ENCODE peak calls at places on chromosomes 11 and 22, in five cellular contexts. One of them, this sample, is unnamed.

GRCh38 chr11:110134120-110134519 is 40.9 kb downstream of the ZC3H12C start:
- DNase-seq in foreskin fibroblast: no peak
- DNase-seq in PC-3: no peak
- DNase-seq in lung: no peak
- DNase-seq in tibial nerve: no peak
- DNase-seq in this sample: no peak

GRCh38 chr11:121437018-121437685 is 15.0 kb upstream of the SORL1 start:
- DNase-seq in PC-3: peak
- DNase-seq in lung: no peak
- DNase-seq in tibial nerve: no peak
- DNase-seq in foreskin fibroblast: peak
- DNase-seq in this sample: no peak

GRCh38 chr11:117877120-117877784 is 794 bp upstream of the FXYD6 start:
- DNase-seq in tibial nerve: no peak
- DNase-seq in foreskin fibroblast: no peak
- DNase-seq in lung: no peak
- DNase-seq in PC-3: no peak
- DNase-seq in this sample: no peak

GRCh38 chr11:73345481-73346147 is 30.6 kb upstream of the RELT start:
- DNase-seq in foreskin fibroblast: no peak
- DNase-seq in tibial nerve: no peak
- DNase-seq in PC-3: no peak
- DNase-seq in lung: no peak
- DNase-seq in this sample: no peak

GRCh38 chr11:1083621-1084551 is 9.2 kb downstream of the MUC2 start:
- DNase-seq in tibial nerve: no peak
- DNase-seq in foreskin fibroblast: no peak
- DNase-seq in lung: no peak
- DNase-seq in PC-3: no peak
- DNase-seq in this sample: no peak

GRCh38 chr11:61142424-61142823 is 18.8 kb downstream of the VPS37C start:
- DNase-seq in PC-3: peak
- DNase-seq in tibial nerve: no peak
- DNase-seq in lung: no peak
- DNase-seq in foreskin fibroblast: peak
- DNase-seq in this sample: no peak

GRCh38 chr11:34844466-34845112 is 71.6 kb downstream of the APIP start:
- DNase-seq in lung: no peak
- DNase-seq in tibial nerve: no peak
- DNase-seq in PC-3: no peak
- DNase-seq in foreskin fibroblast: no peak
- DNase-seq in this sample: no peak

GRCh38 chr22:18110944-18111758 is 542 bp downstream of the TUBA8 start:
- DNase-seq in tibial nerve: no peak
- DNase-seq in lung: no peak
- DNase-seq in PC-3: no peak
- DNase-seq in foreskin fibroblast: no peak
- DNase-seq in this sample: no peak

GRCh38 chr22:38240734-38241252 is 32.0 kb downstream of the TMEM184B start:
- DNase-seq in PC-3: peak
- DNase-seq in tibial nerve: no peak
- DNase-seq in foreskin fibroblast: no peak
- DNase-seq in lung: no peak
- DNase-seq in this sample: no peak

DNA sequence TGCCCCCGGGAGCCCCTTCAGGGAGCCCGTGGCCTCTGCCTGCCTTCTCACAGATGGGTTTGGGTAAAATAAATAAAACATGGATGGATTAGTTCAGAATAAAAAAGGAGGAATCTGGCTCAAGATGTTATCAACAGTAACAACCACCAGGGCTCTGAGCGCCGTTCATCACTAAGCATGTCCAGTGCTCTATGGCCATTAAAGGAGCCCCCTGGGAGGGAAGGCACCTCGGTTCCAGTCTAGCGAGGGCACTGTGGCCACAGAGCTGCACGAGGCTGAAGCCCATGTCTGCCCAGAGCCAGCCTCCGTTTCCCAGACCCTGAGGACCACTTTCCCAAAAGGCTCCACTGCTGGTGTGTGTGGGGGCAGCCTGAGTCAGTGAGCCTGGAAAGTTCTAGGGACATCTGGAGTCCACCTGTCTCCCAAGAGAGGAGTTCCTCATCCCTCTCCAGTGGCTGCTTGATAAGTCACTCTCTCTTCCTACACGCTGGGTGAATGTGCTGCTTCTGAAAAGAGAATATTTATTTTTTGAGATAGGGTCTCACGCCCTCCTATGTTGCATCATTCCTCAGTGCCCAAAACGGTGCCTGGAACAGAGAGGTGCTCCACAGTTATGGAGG is 614.6 kb downstream of the TBC1D22A start:
- DNase-seq in foreskin fibroblast: peak
- DNase-seq in tibial nerve: no peak
- DNase-seq in PC-3: no peak
- DNase-seq in lung: no peak
- DNase-seq in this sample: no peak
- TF ChIP-seq CTCF in foreskin fibroblast: no peak
- TF ChIP-seq CTCF in tibial nerve: no peak
- TF ChIP-seq CTCF in PC-3: no peak
- TF ChIP-seq CTCF in lung: no peak
- TF ChIP-seq CTCF in this sample: no peak

GRCh38 chr22:23240639-23241389 is 60.5 kb downstream of the BCR start:
- DNase-seq in foreskin fibroblast: no peak
- DNase-seq in tibial nerve: no peak
- DNase-seq in PC-3: peak
- DNase-seq in lung: no peak
- DNase-seq in this sample: no peak
- TF ChIP-seq CTCF in foreskin fibroblast: peak
- TF ChIP-seq CTCF in tibial nerve: no peak
- TF ChIP-seq CTCF in PC-3: peak
- TF ChIP-seq CTCF in lung: no peak
- TF ChIP-seq CTCF in this sample: peak

GRCh38 chr11:134634897-134635831 is 223.1 kb upstream of the B3GAT1 start:
- DNase-seq in PC-3: no peak
- DNase-seq in tibial nerve: no peak
- DNase-seq in foreskin fibroblast: no peak
- DNase-seq in lung: no peak
- DNase-seq in this sample: no peak
- TF ChIP-seq CTCF in PC-3: no peak
- TF ChIP-seq CTCF in tibial nerve: no peak
- TF ChIP-seq CTCF in foreskin fibroblast: no peak
- TF ChIP-seq CTCF in lung: no peak
- TF ChIP-seq CTCF in this sample: no peak

GRCh38 chr11:18731427-18731826 is 5.4 kb upstream of the IGSF22 start:
- DNase-seq in PC-3: no peak
- DNase-seq in foreskin fibroblast: no peak
- DNase-seq in tibial nerve: no peak
- DNase-seq in lung: no peak
- DNase-seq in this sample: no peak

GRCh38 chr11:18729426-18729825 is 3.4 kb upstream of the IGSF22 start:
- DNase-seq in tibial nerve: no peak
- DNase-seq in foreskin fibroblast: no peak
- DNase-seq in lung: no peak
- DNase-seq in PC-3: no peak
- DNase-seq in this sample: no peak

GRCh38 chr11:18733202-18733601 is 7.2 kb upstream of the IGSF22 start:
- DNase-seq in foreskin fibroblast: no peak
- DNase-seq in tibial nerve: no peak
- DNase-seq in PC-3: no peak
- DNase-seq in lung: no peak
- DNase-seq in this sample: no peak

GRCh38 chr11:18730020-18730419 is 4.0 kb upstream of the IGSF22 start:
- DNase-seq in tibial nerve: no peak
- DNase-seq in foreskin fibroblast: no peak
- DNase-seq in PC-3: no peak
- DNase-seq in lung: no peak
- DNase-seq in this sample: no peak

GRCh38 chr11:18731949-18732821 is 6.2 kb upstream of the IGSF22 start:
- DNase-seq in lung: no peak
- DNase-seq in foreskin fibroblast: peak
- DNase-seq in tibial nerve: peak
- DNase-seq in PC-3: peak
- DNase-seq in this sample: peak
- TF ChIP-seq CTCF in lung: peak
- TF ChIP-seq CTCF in foreskin fibroblast: peak
- TF ChIP-seq CTCF in tibial nerve: peak
- TF ChIP-seq CTCF in PC-3: peak
- TF ChIP-seq CTCF in this sample: peak

DNA sequence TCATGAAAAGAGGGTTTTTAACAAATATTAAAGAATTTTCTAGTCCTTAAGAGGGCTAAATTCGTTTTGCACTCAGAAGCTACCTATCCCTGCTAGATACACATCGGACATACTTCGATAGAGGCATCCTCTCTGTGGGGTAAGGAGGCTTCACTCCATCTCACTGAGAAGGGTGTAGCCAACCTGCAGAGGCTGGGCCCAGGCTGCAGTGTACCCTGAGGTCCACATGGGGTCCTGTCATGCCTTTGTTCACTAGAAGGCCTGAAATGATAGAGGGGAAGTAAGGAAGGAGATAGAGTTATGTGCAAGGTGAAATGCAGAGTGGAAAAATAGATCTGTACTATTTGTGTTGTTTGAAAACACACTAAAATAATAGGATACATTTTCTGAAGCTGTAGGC is 45.6 kb downstream of the IGSF9B start:
- DNase-seq in PC-3: peak
- DNase-seq in foreskin fibroblast: no peak
- DNase-seq in tibial nerve: no peak
- DNase-seq in lung: no peak
- DNase-seq in this sample: no peak
- TF ChIP-seq CTCF in PC-3: peak
- TF ChIP-seq CTCF in foreskin fibroblast: no peak
- TF ChIP-seq CTCF in tibial nerve: no peak
- TF ChIP-seq CTCF in lung: no peak
- TF ChIP-seq CTCF in this sample: no peak

DNA sequence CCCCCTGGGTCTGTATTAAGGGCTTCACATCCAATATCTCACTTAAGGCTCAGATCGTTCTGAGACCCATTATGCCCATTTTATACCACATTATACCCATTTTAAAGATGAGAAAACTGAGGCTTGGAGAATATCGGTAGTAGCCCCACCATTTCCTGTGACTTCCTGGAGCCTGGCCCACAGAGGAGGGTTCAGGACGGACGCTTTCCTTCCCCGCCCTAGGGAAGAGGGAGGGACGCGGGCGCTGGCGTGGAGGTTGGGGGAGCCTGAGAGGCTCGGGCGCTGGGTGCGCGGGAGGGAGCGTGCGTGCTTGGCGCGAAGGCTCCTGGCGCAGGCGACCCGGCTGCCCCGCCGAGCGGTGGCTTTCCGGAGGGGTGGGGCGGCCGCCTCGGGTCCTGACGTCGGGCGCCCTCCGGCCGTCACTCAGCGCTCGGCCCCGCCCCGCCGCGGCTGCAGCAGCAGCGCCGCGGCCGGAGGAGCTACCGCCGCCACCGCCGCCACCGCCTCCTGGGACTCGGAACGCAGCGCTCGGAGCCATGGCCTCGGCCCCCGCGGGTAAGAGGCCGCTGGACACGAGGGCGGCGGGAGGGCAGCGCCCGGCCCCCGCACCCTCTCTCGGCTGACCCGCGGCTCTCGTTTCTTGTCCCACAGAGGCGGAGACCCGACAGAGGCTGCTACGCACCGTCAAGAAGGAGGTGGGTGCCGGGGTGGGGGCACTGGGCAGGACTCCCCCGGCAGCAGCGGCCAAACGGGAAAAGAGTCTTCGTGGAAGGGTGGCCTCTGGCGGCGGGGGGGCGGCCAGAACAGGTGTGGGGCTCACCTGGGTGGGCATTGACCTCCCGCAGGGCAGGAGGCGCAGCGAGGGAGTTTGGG is at the start of gene SGSM1:
- DNase-seq in lung: peak
- DNase-seq in tibial nerve: peak
- DNase-seq in foreskin fibroblast: peak
- DNase-seq in PC-3: peak
- DNase-seq in this sample: peak
- TF ChIP-seq CTCF in lung: no peak
- TF ChIP-seq CTCF in tibial nerve: no peak
- TF ChIP-seq CTCF in foreskin fibroblast: no peak
- TF ChIP-seq CTCF in PC-3: no peak
- TF ChIP-seq CTCF in this sample: no peak

DNA sequence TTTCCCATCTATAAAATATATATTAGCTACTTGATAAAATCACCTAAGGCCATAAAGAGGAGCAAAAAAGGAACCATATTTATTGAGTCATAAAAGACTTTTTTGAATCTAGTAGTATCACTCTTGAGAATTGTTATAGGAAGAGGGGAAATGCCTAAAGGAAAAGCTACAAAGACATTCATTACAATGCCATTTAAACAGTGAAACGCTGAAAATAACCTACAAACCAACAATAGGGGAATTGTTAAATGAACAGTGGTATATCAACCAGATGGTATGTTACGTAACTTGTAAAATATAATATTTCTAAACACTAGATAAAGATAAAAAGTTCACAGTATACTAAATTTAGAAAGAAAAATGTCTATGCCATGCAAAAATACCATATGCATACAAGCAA is 47.5 kb downstream of the FAM181B start:
- DNase-seq in PC-3: no peak
- DNase-seq in foreskin fibroblast: no peak
- DNase-seq in tibial nerve: no peak
- DNase-seq in lung: no peak
- DNase-seq in this sample: no peak
- TF ChIP-seq CTCF in PC-3: no peak
- TF ChIP-seq CTCF in foreskin fibroblast: no peak
- TF ChIP-seq CTCF in tibial nerve: no peak
- TF ChIP-seq CTCF in lung: no peak
- TF ChIP-seq CTCF in this sample: no peak

GRCh38 chr11:115912484-115912945 is 408.3 kb upstream of the CADM1 start:
- DNase-seq in PC-3: no peak
- DNase-seq in lung: no peak
- DNase-seq in tibial nerve: no peak
- DNase-seq in foreskin fibroblast: no peak
- DNase-seq in this sample: peak
- TF ChIP-seq CTCF in PC-3: no peak
- TF ChIP-seq CTCF in lung: no peak
- TF ChIP-seq CTCF in tibial nerve: no peak
- TF ChIP-seq CTCF in foreskin fibroblast: no peak
- TF ChIP-seq CTCF in this sample: peak

GRCh38 chr11:126862664-126863247 is 137.8 kb downstream of the KIRREL3 start:
- DNase-seq in tibial nerve: no peak
- DNase-seq in PC-3: no peak
- DNase-seq in foreskin fibroblast: no peak
- DNase-seq in lung: no peak
- DNase-seq in this sample: no peak
- TF ChIP-seq CTCF in tibial nerve: no peak
- TF ChIP-seq CTCF in PC-3: no peak
- TF ChIP-seq CTCF in foreskin fibroblast: no peak
- TF ChIP-seq CTCF in lung: no peak
- TF ChIP-seq CTCF in this sample: no peak

GRCh38 chr11:8265681-8266241 is 2.1 kb upstream of the LMO1 start:
- DNase-seq in lung: no peak
- DNase-seq in PC-3: no peak
- DNase-seq in foreskin fibroblast: no peak
- DNase-seq in tibial nerve: no peak
- DNase-seq in this sample: no peak
- TF ChIP-seq CTCF in lung: no peak
- TF ChIP-seq CTCF in PC-3: peak
- TF ChIP-seq CTCF in foreskin fibroblast: peak
- TF ChIP-seq CTCF in tibial nerve: no peak
- TF ChIP-seq CTCF in this sample: no peak

This sample was measured in GM10248.